ENCODE peak calls at places on chromosome 3, in six cellular contexts. W, I, N, D, J and P are unnamed samples.

GRCh38 chr3:78497025-78497424 is 1270.8 kb downstream of the ROBO1 start:
- DNase-seq in D (no peak), J (no peak), W (no peak), I (no peak), N (no peak), P (no peak)

GRCh38 chr3:101857279-101857678 is 8.0 kb downstream of the NFKBIZ start:
- DNase-seq in J (peak), I (no peak), D (no peak), W (no peak), N (no peak), P (no peak)

GRCh38 chr3:110774496-110775265 is 296.9 kb upstream of the NECTIN3 start:
- DNase-seq in D (no peak), N (no peak), I (no peak), W (no peak), J (no peak), P (no peak)

GRCh38 chr3:12367346-12367745 is 78.5 kb downstream of the PPARG start:
- DNase-seq in W (no peak), N (no peak), I (no peak), J (peak), D (no peak), P (no peak)

GRCh38 chr3:107705046-107705445 is 182.3 kb downstream of the BBX start:
- DNase-seq in W (no peak), D (no peak), J (no peak), I (no peak), N (no peak), P (no peak)

GRCh38 chr3:147930417-147930816 is 521.3 kb downstream of the ZIC1 start:
- DNase-seq in N (no peak), I (no peak), W (no peak), D (no peak), J (peak), P (no peak)

GRCh38 chr3:114608293-114608692 is 314.5 kb downstream of the TIGIT start:
- DNase-seq in N (no peak), D (no peak), W (no peak), J (peak), I (no peak), P (no peak)

GRCh38 chr3:23209103-23209502 is 6.0 kb downstream of the UBE2E2 start:
- DNase-seq in W (no peak), J (no peak), D (no peak), N (no peak), I (no peak), P (no peak)

GRCh38 chr3:141377377-141377776 is 9.1 kb downstream of the ZBTB38 start:
- DNase-seq in I (no peak), J (no peak), W (no peak), D (no peak), N (no peak), P (no peak)

GRCh38 chr3:190320594-190321362 is 1.5 kb downstream of the CLDN1 start:
- DNase-seq in J (no peak), I (no peak), N (no peak), D (no peak), W (no peak), P (no peak)
- H3K4me3 ChIP-seq in J (no peak), I (peak), N (no peak), D (no peak), W (no peak), P (peak)

DNA sequence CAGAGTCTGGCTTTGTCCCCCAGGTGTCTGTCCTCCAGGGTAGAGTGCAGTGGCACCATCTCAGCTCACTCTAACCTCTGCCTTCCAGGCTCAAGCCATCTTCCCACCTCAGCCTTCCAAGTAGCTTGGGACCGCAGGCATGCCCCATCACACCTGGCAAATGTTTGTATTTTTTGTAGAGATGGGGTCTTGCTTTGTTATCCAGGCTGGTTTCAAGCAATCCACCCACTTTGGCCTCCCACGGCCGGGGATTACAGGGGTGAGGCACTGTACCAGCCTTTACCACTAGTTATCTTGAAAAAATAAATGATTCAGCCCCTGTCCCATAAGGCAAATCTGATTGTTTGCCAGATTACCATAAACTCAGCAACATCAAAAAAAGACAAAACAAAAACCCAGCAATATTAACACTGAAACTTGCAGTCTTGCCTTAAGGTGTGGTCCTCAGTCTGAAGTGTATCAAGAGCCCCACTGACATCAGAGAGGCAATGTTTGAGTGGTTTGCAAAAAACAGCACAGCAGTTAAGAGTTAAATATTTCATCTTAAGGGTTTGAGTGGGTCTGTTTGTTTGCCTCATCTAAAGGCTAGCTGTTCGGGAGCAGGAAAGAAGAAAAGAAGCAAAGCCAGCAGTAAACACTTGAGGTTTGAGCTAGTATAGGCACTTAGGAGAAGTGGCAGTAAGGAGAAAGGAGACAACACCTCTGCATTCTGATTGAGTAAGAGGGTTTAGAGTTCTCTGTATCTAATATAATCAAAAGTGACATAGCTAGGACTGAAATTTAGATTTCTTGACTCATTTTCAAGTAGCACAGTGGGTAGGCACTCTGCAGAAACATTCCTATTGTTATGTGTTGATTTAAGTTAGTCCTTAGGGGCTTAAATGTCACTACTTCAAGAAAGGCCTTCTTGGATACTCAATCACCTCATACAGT is 26.3 kb upstream of the EDEM1 start:
- DNase-seq in W (no peak), D (no peak), N (no peak), J (no peak), I (no peak), P (peak)
- H3K4me3 ChIP-seq in W (no peak), D (no peak), N (no peak), J (no peak), I (no peak), P (no peak)

DNA sequence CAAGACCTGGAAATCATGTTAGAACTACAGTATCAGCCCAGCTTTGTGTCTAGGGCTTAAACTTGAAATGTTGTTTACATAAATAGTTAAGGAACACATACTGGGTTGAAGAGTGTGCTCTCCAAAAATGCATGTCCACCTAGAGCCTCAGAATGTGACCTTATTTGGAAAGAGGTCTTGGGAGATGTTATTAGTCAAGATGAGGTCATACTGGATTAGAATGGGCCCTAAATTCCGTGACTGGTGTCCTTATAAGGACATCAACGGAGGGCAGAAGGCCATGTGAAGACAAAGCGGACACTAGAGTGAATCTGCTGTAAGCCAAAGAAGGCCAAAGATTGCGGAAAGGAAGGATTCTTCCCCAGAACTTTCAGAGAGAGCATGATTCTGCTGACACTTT is 759.2 kb upstream of the CFAP20DC start:
- DNase-seq in J (peak), D (no peak), I (no peak), N (no peak), W (no peak), P (no peak)
- H3K4me3 ChIP-seq in J (no peak), D (no peak), I (no peak), N (no peak), W (no peak), P (no peak)

GRCh38 chr3:159187232-159187631 is 385.4 kb downstream of the MFSD1 start:
- DNase-seq in D (no peak), J (peak), I (no peak), N (no peak), W (no peak), P (no peak)
- H3K4me3 ChIP-seq in D (no peak), J (no peak), I (no peak), N (no peak), W (no peak), P (no peak)

DNA sequence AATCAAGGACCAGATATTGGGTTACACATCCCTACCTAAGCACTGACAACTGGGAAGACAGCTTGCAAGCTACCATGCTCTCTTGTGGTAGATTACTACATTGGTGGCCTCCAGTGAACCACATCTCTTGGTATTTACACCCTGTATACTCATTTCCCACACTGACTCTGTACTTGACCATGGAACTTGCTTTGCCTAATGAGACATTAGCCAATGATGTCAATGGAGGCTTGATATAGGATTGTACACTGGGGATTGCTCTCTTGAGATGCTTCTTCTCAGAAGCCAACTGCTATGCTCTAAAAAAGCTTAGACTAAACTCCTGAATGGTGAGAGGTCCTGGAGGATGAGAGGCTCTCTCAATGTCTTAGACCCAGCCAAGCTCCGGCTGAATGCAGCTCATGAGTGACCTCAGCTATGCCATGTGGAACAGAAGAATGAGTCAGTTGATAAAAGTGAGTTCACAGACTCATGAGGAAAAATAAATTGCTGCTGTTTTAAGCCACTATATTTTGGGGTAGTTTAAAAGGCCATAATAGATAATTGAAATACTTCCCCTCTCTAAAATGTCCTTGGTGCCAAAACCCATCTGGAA is 61.5 kb upstream of the GALNT15 start:
- DNase-seq in W (no peak), J (peak), I (no peak), D (no peak), N (no peak), P (no peak)
- H3K4me3 ChIP-seq in W (no peak), J (no peak), I (no peak), D (no peak), N (no peak), P (no peak)